ENCODE peak calls at places on chromosome 4, in ten cellular contexts. B is HTR-8/SVneo, M is cardiac muscle cell, L is OCI-M1, J is T follicular helper cell, W is NCI-H1436, F is occipital lobe, N is epithelial cell of prostate, S is head of caudate nucleus, O is IMR-90. T is an unnamed sample.

GRCh38 chr4:87052615-87053014 is 117.8 kb downstream of the AFF1 start:
- DNase-seq in B (no peak), M (no peak), L (peak; percentile 26), J (no peak), W (no peak), F (no peak), N (no peak), S (no peak), O (no peak), T (no peak)

GRCh38 chr4:38326499-38326898 is 337.5 kb upstream of the KLF3 start:
- DNase-seq in B (no peak), M (no peak), L (no peak), J (no peak), W (no peak), F (no peak), N (no peak), S (no peak), O (no peak), T (no peak)

GRCh38 chr4:120843840-120844527 is 78.5 kb downstream of the PRDM5 start:
- DNase-seq in B (no peak), M (no peak), L (no peak), J (no peak), W (no peak), F (no peak), N (no peak), S (peak; percentile 20), O (no peak), T (no peak)

GRCh38 chr4:6047130-6047673 is 29.0 kb upstream of the C4orf50 start:
- DNase-seq in B (no peak), M (no peak), L (no peak), J (no peak), W (no peak), F (no peak), N (no peak), S (no peak), O (no peak), T (no peak)

GRCh38 chr4:166165829-166166420 is 292.9 kb downstream of the TLL1 start:
- DNase-seq in B (peak; percentile 59), M (peak; percentile 87), L (peak; percentile 89), J (no peak), W (peak; percentile 82), F (no peak), N (no peak), S (peak; percentile 75), O (peak; percentile 68), T (no peak)

GRCh38 chr4:110615366-110616161 is 7.3 kb downstream of the PITX2 start:
- DNase-seq in B (no peak), M (no peak), L (no peak), J (no peak), W (no peak), F (no peak), N (no peak), S (no peak), O (no peak), T (no peak)

GRCh38 chr4:7815981-7816380 is 123.7 kb downstream of the AFAP1 start:
- DNase-seq in B (no peak), M (no peak), L (no peak), J (no peak), W (no peak), F (no peak), N (no peak), S (no peak), O (no peak), T (no peak)

GRCh38 chr4:165326831-165327210 is 648 bp upstream of the MSMO1 start:
- DNase-seq in B (peak; percentile 45), M (peak; percentile 38), L (peak; percentile 81), J (no peak), W (no peak), F (peak; percentile 32), N (no peak), S (peak; percentile 37), O (peak; percentile 9), T (no peak)

GRCh38 chr4:133130171-133130570 is 18.9 kb upstream of the PCDH10 start:
- DNase-seq in B (no peak), M (peak; percentile 61), L (no peak), J (no peak), W (no peak), F (no peak), N (no peak), S (no peak), O (no peak), T (no peak)